ENCODE peak calls at places on chromosomes 12 and 14, in four cellular contexts. One of them, this sample, is unnamed. For H3K27me3, the result is how much of the 10 kb centered on the place peaks cover.

GRCh38 chr14:68819260-68819691 is 26.4 kb upstream of the ZFP36L1 start:
- DNase-seq in uterus: peak
- DNase-seq in kidney epithelial cell: peak
- DNase-seq in A673: no peak
- DNase-seq in this sample: peak

GRCh38 chr12:185197-185955 is 28.6 kb downstream of the SLC6A12 start:
- DNase-seq in kidney epithelial cell: no peak
- DNase-seq in uterus: no peak
- DNase-seq in A673: no peak
- DNase-seq in this sample: no peak

GRCh38 chr12:79964100-79964627 is 29.3 kb upstream of the PPP1R12A start:
- DNase-seq in uterus: no peak
- DNase-seq in kidney epithelial cell: no peak
- DNase-seq in A673: no peak
- DNase-seq in this sample: no peak

GRCh38 chr12:45338272-45338671 is 122.4 kb downstream of the ANO6 start:
- DNase-seq in kidney epithelial cell: no peak
- DNase-seq in A673: no peak
- DNase-seq in uterus: no peak
- DNase-seq in this sample: no peak

GRCh38 chr14:50590464-50590863 is 30.5 kb downstream of the ATL1 start:
- DNase-seq in A673: no peak
- DNase-seq in kidney epithelial cell: no peak
- DNase-seq in uterus: no peak
- DNase-seq in this sample: no peak

GRCh38 chr12:65419284-65420072 is 141.0 kb downstream of the MSRB3 start:
- DNase-seq in uterus: no peak
- DNase-seq in A673: no peak
- DNase-seq in kidney epithelial cell: no peak
- DNase-seq in this sample: no peak

GRCh38 chr14:79260406-79260805 is 950.9 kb downstream of the DIO2 start:
- DNase-seq in A673: no peak
- DNase-seq in uterus: no peak
- DNase-seq in kidney epithelial cell: no peak
- DNase-seq in this sample: no peak

GRCh38 chr14:90810808-90811207 is 5.4 kb downstream of the TTC7B start:
- DNase-seq in A673: no peak
- DNase-seq in kidney epithelial cell: no peak
- DNase-seq in uterus: no peak
- DNase-seq in this sample: no peak

GRCh38 chr12:117671734-117672133 is 297.1 kb downstream of the KSR2 start:
- DNase-seq in uterus: no peak
- DNase-seq in kidney epithelial cell: no peak
- DNase-seq in A673: peak
- DNase-seq in this sample: no peak

GRCh38 chr14:51368721-51369163 is 128.7 kb downstream of the TMX1 start:
- DNase-seq in A673: no peak
- DNase-seq in kidney epithelial cell: no peak
- DNase-seq in uterus: peak
- DNase-seq in this sample: peak

GRCh38 chr12:92649511-92650227 is 53.1 kb upstream of the PLEKHG7 start:
- DNase-seq in uterus: peak
- DNase-seq in kidney epithelial cell: peak
- DNase-seq in A673: peak
- DNase-seq in this sample: no peak
- H3K27me3 ChIP-seq in uterus: under half
- H3K27me3 ChIP-seq in kidney epithelial cell: under half
- H3K27me3 ChIP-seq in A673: under half
- H3K27me3 ChIP-seq in this sample: under half

DNA sequence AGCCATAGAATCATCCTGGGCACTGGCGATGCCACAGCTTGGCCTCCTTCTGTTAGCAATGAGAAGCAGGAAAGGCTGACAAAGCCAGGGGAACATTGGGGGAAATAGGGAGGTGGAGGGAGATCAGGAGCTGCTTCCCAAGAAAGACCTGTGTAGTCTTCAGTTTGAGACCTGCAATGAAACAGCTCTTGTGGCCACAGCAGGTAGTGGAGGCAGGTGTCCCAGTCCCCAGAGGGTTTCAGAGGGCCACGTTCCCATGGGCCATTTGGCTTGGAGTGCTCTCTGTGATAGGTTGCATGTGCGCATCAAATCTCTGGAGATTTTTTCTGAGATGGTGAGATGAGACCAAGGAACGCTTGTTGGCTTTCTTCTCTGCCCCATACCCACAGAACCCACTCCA is 14.4 kb upstream of the OR6S1 start:
- DNase-seq in A673: no peak
- DNase-seq in uterus: no peak
- DNase-seq in kidney epithelial cell: no peak
- DNase-seq in this sample: no peak
- H3K27me3 ChIP-seq in A673: under half
- H3K27me3 ChIP-seq in uterus: under half
- H3K27me3 ChIP-seq in kidney epithelial cell: half or more
- H3K27me3 ChIP-seq in this sample: half or more

DNA sequence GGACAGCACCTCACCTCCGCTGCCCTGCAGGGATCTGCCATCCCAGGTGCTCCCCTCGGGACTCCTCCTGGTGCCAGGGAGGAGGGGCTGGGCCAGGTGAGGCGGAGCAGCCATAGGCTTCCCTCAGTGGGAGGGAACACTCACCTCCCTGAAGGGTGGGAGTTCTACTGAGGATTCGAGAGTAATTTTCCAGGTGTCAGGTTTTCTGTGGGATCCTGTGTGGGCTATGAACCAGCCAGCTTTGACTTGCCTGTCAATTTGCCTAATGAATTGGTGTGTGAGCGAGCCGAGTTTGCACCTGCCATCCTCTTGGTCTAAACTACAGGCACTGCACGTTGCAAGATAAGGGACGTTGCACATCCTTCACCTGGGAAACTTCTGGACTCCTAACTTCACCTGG is 50.3 kb downstream of the NOC4L start:
- DNase-seq in kidney epithelial cell: no peak
- DNase-seq in A673: no peak
- DNase-seq in uterus: no peak
- DNase-seq in this sample: no peak
- H3K27me3 ChIP-seq in kidney epithelial cell: under half
- H3K27me3 ChIP-seq in A673: under half
- H3K27me3 ChIP-seq in uterus: under half
- H3K27me3 ChIP-seq in this sample: under half

GRCh38 chr14:76194327-76194726 is 42.6 kb downstream of the GPATCH2L start:
- DNase-seq in uterus: no peak
- DNase-seq in A673: no peak
- DNase-seq in kidney epithelial cell: no peak
- DNase-seq in this sample: no peak

GRCh38 chr14:76193696-76194095 is 42.0 kb downstream of the GPATCH2L start:
- DNase-seq in kidney epithelial cell: peak
- DNase-seq in uterus: no peak
- DNase-seq in A673: no peak
- DNase-seq in this sample: no peak

GRCh38 chr14:76186318-76187027 is 34.8 kb downstream of the GPATCH2L start:
- DNase-seq in kidney epithelial cell: no peak
- DNase-seq in A673: no peak
- DNase-seq in uterus: no peak
- DNase-seq in this sample: no peak

GRCh38 chr14:76195003-76195402 is 43.3 kb downstream of the GPATCH2L start:
- DNase-seq in kidney epithelial cell: no peak
- DNase-seq in A673: no peak
- DNase-seq in uterus: no peak
- DNase-seq in this sample: no peak

DNA sequence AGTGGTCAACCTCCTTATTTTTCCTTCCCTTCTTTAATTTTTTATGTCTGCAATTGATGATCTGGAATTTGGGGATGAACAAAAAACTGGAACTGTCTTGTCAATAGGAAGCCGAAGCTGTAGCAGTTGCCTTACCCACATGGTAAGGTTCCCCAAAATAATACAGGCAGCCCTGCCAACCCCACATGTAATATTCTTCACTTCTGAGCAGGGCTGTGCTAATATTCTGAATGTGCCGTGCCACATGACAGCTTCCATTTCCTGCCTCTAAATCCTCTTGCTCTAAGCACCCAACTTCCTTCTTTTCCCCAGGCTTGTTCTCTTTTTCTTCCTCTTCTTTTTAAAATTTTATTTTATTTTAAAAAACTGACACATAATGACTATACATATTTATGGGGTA is 39.6 kb downstream of the GPATCH2L start:
- DNase-seq in A673: no peak
- DNase-seq in uterus: no peak
- DNase-seq in kidney epithelial cell: no peak
- DNase-seq in this sample: no peak
- H3K27me3 ChIP-seq in A673: under half
- H3K27me3 ChIP-seq in uterus: under half
- H3K27me3 ChIP-seq in kidney epithelial cell: under half
- H3K27me3 ChIP-seq in this sample: under half

GRCh38 chr12:54544743-54545142 is 4.7 kb upstream of the PDE1B start:
- DNase-seq in uterus: no peak
- DNase-seq in kidney epithelial cell: no peak
- DNase-seq in A673: no peak
- DNase-seq in this sample: no peak

GRCh38 chr12:54549774-54550451 is 512 bp downstream of the PDE1B start:
- DNase-seq in A673: peak
- DNase-seq in kidney epithelial cell: no peak
- DNase-seq in uterus: no peak
- DNase-seq in this sample: no peak

DNA sequence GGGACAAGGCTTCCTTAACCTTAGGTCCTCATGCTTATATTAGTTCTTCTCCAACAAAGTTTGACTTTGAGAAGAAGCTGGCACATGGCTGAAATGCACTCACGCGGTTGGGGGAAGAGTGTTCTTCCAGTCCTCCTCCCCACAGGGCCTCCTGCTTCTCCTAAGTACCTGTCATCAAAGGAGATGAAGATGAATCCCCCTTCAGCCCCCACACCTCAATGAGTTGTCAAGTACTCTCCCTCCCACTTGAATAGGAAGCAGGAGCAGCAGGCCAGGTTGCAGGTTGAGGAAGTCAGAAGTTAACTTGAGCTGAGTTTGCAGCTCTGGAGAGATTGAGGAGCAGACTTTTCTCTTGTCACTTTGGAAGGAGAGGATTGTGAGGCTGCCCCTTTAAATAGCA is 2.9 kb upstream of the PDE1B start:
- DNase-seq in A673: no peak
- DNase-seq in kidney epithelial cell: no peak
- DNase-seq in uterus: no peak
- DNase-seq in this sample: no peak
- H3K27me3 ChIP-seq in A673: under half
- H3K27me3 ChIP-seq in kidney epithelial cell: half or more
- H3K27me3 ChIP-seq in uterus: under half
- H3K27me3 ChIP-seq in this sample: under half

DNA sequence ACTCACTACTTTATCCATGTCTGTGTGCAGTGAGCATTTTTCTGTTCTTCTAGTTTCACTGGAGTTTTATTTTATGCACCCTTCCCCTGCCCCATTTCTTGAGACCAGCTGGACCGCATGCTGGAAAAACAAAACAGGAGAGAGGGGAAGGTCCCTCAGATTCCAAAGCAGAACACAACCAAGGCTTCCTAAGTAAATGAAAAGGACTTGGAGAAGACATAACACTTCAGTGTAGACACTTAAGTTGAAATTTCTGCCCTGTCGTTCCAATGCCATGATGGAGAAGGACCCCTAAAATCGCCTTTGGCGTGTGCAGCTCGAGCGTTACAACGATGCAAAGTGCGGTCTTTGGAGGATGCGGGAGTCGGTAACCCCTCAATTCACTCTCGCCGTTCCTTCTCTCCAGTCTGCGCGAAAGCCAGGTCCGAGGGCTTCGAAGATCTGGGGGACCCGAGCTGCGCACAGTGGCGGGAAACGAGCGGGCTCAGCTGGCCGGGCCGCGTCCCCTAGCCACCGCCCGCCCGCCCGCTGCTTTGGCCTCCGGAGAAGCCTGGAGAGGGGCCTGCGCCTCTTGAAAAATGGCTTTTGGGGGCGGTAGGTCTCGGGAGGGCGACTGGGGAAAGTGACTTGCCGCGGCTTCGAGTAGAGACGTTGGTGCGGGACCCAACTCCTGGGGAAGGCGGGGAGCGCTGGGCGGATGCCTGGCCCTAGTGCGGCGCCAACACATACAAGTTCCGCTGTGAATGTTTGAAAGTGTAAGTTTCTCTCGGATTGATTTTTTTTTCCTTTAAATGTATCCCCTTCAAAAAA is 11.2 kb upstream of the HOXC13 start:
- DNase-seq in uterus: no peak
- DNase-seq in kidney epithelial cell: no peak
- DNase-seq in A673: no peak
- DNase-seq in this sample: no peak
- H3K27me3 ChIP-seq in uterus: under half
- H3K27me3 ChIP-seq in kidney epithelial cell: half or more
- H3K27me3 ChIP-seq in A673: half or more
- H3K27me3 ChIP-seq in this sample: half or more

DNA sequence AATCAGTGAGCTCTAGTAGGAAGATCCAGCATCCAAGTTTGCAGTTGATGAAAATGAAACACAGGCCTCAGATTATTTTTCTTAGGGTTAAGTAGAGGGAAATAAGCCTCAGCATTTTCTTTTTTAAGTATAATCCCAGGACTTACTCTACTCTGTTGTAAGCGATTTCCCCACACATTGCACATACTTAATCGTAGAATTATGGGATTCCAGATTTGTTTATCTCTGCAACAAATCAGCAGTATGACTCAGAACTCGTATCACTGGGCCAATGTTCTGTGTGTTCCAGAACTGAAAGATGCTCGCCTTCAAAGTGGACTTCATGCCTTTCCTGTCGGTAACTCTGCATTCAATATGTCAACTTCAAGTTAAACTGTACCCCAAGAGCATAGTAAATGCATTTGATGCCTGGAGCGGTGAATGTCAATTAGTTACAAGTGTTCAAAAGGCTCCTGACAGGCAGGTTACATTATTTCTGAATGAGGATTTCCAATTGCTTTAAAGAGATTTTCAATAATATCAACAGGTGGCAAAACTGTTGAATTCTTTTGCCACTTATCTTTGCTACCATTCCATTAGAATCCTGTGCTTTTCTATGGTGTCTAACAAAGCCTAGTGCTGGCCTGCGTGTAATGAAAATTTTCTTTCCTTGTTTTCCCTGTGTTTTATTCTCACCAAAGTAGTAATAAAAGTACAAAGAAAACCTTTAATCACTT is 323.8 kb upstream of the SYT1 start:
- DNase-seq in kidney epithelial cell: no peak
- DNase-seq in A673: no peak
- DNase-seq in uterus: no peak
- DNase-seq in this sample: no peak
- H3K27me3 ChIP-seq in kidney epithelial cell: under half
- H3K27me3 ChIP-seq in A673: under half
- H3K27me3 ChIP-seq in uterus: under half
- H3K27me3 ChIP-seq in this sample: under half

This sample was measured in breast epithelium.